ENCODE peak calls at places on chromosomes 5 and 9, in seven cellular contexts. M, N, S, T, E, A and Z are unnamed samples.
A peak's percentile ranks its signal among the peaks of the same experiment; 100 is the strongest.

GRCh38 chr9:4604678-4605095 is 57.4 kb upstream of the PLPP6 start:
- DNase-seq in M (peak; percentile 81), N (no peak), S (peak; percentile 80), T (no peak), E (peak; percentile 38), A (peak; percentile 17), Z (peak; percentile 54)

GRCh38 chr5:7629559-7629958 is 221.4 kb downstream of the CFAP90 start:
- DNase-seq in M (no peak), N (no peak), S (no peak), T (no peak), E (no peak), A (no peak), Z (no peak)

GRCh38 chr9:136499935-136500910 is 17.4 kb upstream of the SEC16A start:
- DNase-seq in M (no peak), N (no peak), S (no peak), T (no peak), E (no peak), A (no peak), Z (no peak)

GRCh38 chr5:14872070-14872989 is 752 bp upstream of the ANKH start:
- DNase-seq in M (peak; percentile 37), N (no peak), S (peak; percentile 35), T (peak; percentile 83), E (peak; percentile 75), A (peak; percentile 45), Z (peak; percentile 46)

GRCh38 chr9:78383130-78383529 is 86.2 kb downstream of the PSAT1 start:
- DNase-seq in M (peak; percentile 58), N (no peak), S (peak; percentile 52), T (no peak), E (no peak), A (no peak), Z (no peak)

GRCh38 chr5:9657819-9658218 is 27.7 kb upstream of the TAS2R1 start:
- DNase-seq in M (no peak), N (no peak), S (no peak), T (no peak), E (no peak), A (no peak), Z (no peak)

GRCh38 chr5:163910226-163910625 is 404.8 kb downstream of the MAT2B start:
- DNase-seq in M (no peak), N (no peak), S (no peak), T (no peak), E (no peak), A (no peak), Z (no peak)

GRCh38 chr5:132765311-132766019 is 11.6 kb downstream of the SEPTIN8 start:
- DNase-seq in M (no peak), N (peak; percentile 62), S (no peak), T (no peak), E (no peak), A (no peak), Z (no peak)

GRCh38 chr9:114097613-114098020 is 1.5 kb downstream of the KIF12 start:
- DNase-seq in M (no peak), N (no peak), S (peak; percentile 37), T (peak; percentile 53), E (no peak), A (no peak), Z (no peak)

GRCh38 chr9:131658753-131659129 is 81.1 kb downstream of the RAPGEF1 start:
- DNase-seq in M (no peak), N (no peak), S (no peak), T (no peak), E (no peak), A (no peak), Z (no peak)

GRCh38 chr5:125125031-125125823 is 378.8 kb upstream of the ZNF608 start:
- DNase-seq in M (peak; percentile 39), N (no peak), S (no peak), T (no peak), E (no peak), A (no peak), Z (no peak)

GRCh38 chr5:126178521-126178920 is 244.7 kb upstream of the GRAMD2B start:
- DNase-seq in M (peak; percentile 21), N (no peak), S (peak; percentile 46), T (no peak), E (no peak), A (no peak), Z (no peak)

GRCh38 chr5:87210076-87210475 is 57.6 kb upstream of the RASA1 start:
- DNase-seq in M (peak; percentile 26), N (no peak), S (peak; percentile 33), T (no peak), E (no peak), A (no peak), Z (no peak)

GRCh38 chr5:38468202-38468656 is 88.2 kb downstream of the LIFR start:
- DNase-seq in M (peak; percentile 97), N (peak; percentile 90), S (peak; percentile 97), T (no peak), E (no peak), A (peak; percentile 92), Z (no peak)

GRCh38 chr5:56211298-56211865 is 21.7 kb downstream of the ANKRD55 start:
- DNase-seq in M (peak; percentile 96), N (no peak), S (peak; percentile 96), T (no peak), E (no peak), A (no peak), Z (no peak)

GRCh38 chr5:77995793-77996409 is 219.8 kb upstream of the TBCA start:
- DNase-seq in M (no peak), N (no peak), S (no peak), T (no peak), E (no peak), A (no peak), Z (no peak)

GRCh38 chr9:114546851-114547250 is 40.7 kb upstream of the ATP6V1G1 start:
- DNase-seq in M (no peak), N (no peak), S (peak; percentile 11), T (no peak), E (no peak), A (no peak), Z (no peak)

GRCh38 chr9:69785757-69786156 is 25.9 kb upstream of the PTAR1 start:
- DNase-seq in M (peak; percentile 49), N (no peak), S (peak; percentile 54), T (no peak), E (no peak), A (no peak), Z (no peak)

GRCh38 chr5:149447373-149448367 is 68.6 kb upstream of the IL17B start:
- DNase-seq in M (no peak), N (no peak), S (no peak), T (no peak), E (no peak), A (no peak), Z (no peak)

GRCh38 chr5:137199966-137200365 is 299.2 kb downstream of the SPOCK1 start:
- DNase-seq in M (peak; percentile 7), N (no peak), S (peak; percentile 79), T (no peak), E (no peak), A (no peak), Z (no peak)

GRCh38 chr5:55604611-55605067 is 69.9 kb upstream of the PLPP1 start:
- DNase-seq in M (peak; percentile 67), N (no peak), S (peak; percentile 73), T (no peak), E (no peak), A (no peak), Z (no peak)

GRCh38 chr9:20599195-20599594 is 23.1 kb downstream of the MLLT3 start:
- DNase-seq in M (peak; percentile 46), N (no peak), S (peak; percentile 71), T (no peak), E (no peak), A (no peak), Z (no peak)

GRCh38 chr9:20463823-20464222 is 158.5 kb downstream of the MLLT3 start:
- DNase-seq in M (no peak), N (no peak), S (no peak), T (no peak), E (no peak), A (no peak), Z (no peak)

DNA sequence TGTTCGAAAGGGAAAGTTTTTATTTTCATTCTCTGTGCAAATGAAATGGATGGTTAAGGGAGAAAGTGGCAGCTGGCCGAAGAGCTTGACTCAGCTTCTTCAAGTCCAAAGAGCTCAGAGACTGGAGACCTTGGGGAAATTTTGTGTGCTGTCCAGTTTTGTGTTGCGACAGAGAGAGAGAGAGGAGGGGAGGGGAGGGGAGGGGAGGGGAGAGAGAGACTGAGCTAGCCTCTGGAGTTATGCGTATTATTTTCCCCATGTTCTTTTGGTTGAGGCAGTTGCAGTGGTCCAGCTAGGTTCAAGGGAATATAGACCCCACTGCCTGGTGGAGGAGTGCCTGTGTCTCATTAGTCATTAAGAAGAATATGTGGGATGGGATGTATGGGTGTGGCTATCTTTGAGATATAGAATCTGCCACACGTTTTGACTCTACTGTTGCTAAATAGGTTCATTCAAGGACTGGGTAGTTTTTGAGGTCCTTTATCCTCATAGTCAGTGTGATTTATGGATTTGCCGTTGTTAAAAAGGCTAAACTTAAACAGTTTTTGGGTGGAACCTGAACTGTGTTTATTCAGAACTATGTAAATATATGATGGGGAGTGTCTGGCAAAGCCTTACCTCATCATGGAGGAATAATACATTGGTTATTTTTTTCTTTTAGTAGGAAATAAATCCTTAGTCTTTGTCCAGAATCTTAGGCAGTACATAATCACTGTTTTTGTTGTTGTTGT is 69.7 kb downstream of the ARHGAP26 start:
- DNase-seq in M (peak; percentile 30), N (no peak), S (peak; percentile 87), T (no peak), E (no peak), A (peak; percentile 50), Z (no peak)
- TF ChIP-seq CTCF in M (no peak), N (no peak), S (no peak), T (no peak), E (no peak), A (no peak), Z (no peak)

GRCh38 chr9:14451949-14452348 is 138.0 kb upstream of the NFIB start:
- DNase-seq in M (no peak), N (no peak), S (no peak), T (no peak), E (no peak), A (no peak), Z (no peak)

GRCh38 chr9:14445946-14446345 is 132.0 kb upstream of the NFIB start:
- DNase-seq in M (no peak), N (no peak), S (no peak), T (no peak), E (no peak), A (no peak), Z (no peak)

GRCh38 chr9:14452539-14452938 is 138.6 kb upstream of the NFIB start:
- DNase-seq in M (no peak), N (no peak), S (no peak), T (no peak), E (no peak), A (no peak), Z (no peak)

GRCh38 chr9:14441976-14442651 is 128.2 kb upstream of the NFIB start:
- DNase-seq in M (peak; percentile 50), N (no peak), S (peak; percentile 34), T (no peak), E (no peak), A (no peak), Z (no peak)

GRCh38 chr9:14447103-14447502 is 133.2 kb upstream of the NFIB start:
- DNase-seq in M (no peak), N (no peak), S (no peak), T (no peak), E (no peak), A (no peak), Z (no peak)
- TF ChIP-seq CTCF in M (no peak), N (no peak), S (no peak), T (no peak), E (no peak), A (no peak), Z (no peak)

GRCh38 chr5:165630211-165630866 is 2124.9 kb downstream of the MAT2B start:
- DNase-seq in M (peak; percentile 74), N (no peak), S (peak; percentile 55), T (no peak), E (peak; percentile 25), A (no peak), Z (peak; percentile 41)
- TF ChIP-seq CTCF in M (peak; percentile 82), N (peak; percentile 96), S (peak; percentile 69), T (peak; percentile 81), E (peak; percentile 84), A (peak; percentile 46), Z (peak; percentile 84)

GRCh38 chr5:57434227-57434640 is 48.4 kb downstream of the ACTBL2 start:
- DNase-seq in M (peak; percentile 82), N (no peak), S (peak; percentile 84), T (no peak), E (no peak), A (no peak), Z (no peak)
- TF ChIP-seq CTCF in M (no peak), N (no peak), S (no peak), T (no peak), E (no peak), A (no peak), Z (no peak)